ENCODE peak calls at places on chromosomes 6 and 20, in ten cellular contexts. B, K, R, Q, U, S, P, I, Y and D are unnamed samples.

GRCh38 chr6:35736982-35737412 is at the start of gene ARMC12:
- DNase-seq in B (no peak), K (no peak), R (no peak), Q (no peak), U (no peak), S (no peak), P (no peak), I (no peak), Y (no peak), D (peak; percentile 56)

GRCh38 chr6:105886066-105886811 is 199.9 kb upstream of the PRDM1 start:
- DNase-seq in B (no peak), K (no peak), R (no peak), Q (no peak), U (no peak), S (no peak), P (no peak), I (no peak), Y (no peak), D (no peak)

GRCh38 chr6:46421939-46422338 is 69.3 kb downstream of the RCAN2 start:
- DNase-seq in B (no peak), K (no peak), R (no peak), Q (no peak), U (no peak), S (no peak), P (peak; percentile 46), I (no peak), Y (no peak), D (no peak)

GRCh38 chr6:4880373-4880762 is 104.2 kb downstream of the CDYL start:
- DNase-seq in B (peak; percentile 88), K (no peak), R (no peak), Q (no peak), U (no peak), S (no peak), P (no peak), I (no peak), Y (no peak), D (no peak)

GRCh38 chr6:48835421-48835958 is 627.6 kb downstream of the MMUT start:
- DNase-seq in B (peak; percentile 10), K (peak; percentile 40), R (peak; percentile 3), Q (no peak), U (no peak), S (no peak), P (no peak), I (no peak), Y (no peak), D (no peak)

GRCh38 chr6:14478396-14479225 is 361.0 kb downstream of the CD83 start:
- DNase-seq in B (no peak), K (no peak), R (no peak), Q (no peak), U (no peak), S (no peak), P (no peak), I (no peak), Y (no peak), D (no peak)

GRCh38 chr6:1020133-1020532 is 291.8 kb upstream of the FOXQ1 start:
- DNase-seq in B (no peak), K (no peak), R (no peak), Q (no peak), U (no peak), S (no peak), P (no peak), I (no peak), Y (no peak), D (no peak)

GRCh38 chr6:140537834-140538680 is 1163.6 kb upstream of the CITED2 start:
- DNase-seq in B (peak; percentile 77), K (peak; percentile 85), R (peak; percentile 100), Q (peak; percentile 87), U (no peak), S (no peak), P (peak; percentile 62), I (no peak), Y (peak; percentile 63), D (no peak)

GRCh38 chr6:44072959-44073611 is 54.2 kb downstream of the MRPL14 start:
- DNase-seq in B (peak; percentile 84), K (peak; percentile 57), R (peak; percentile 75), Q (peak; percentile 63), U (no peak), S (peak; percentile 96), P (peak; percentile 95), I (no peak), Y (peak; percentile 96), D (peak; percentile 94)

GRCh38 chr6:16305246-16305725 is 66.9 kb downstream of the GMPR start:
- DNase-seq in B (no peak), K (no peak), R (no peak), Q (no peak), U (peak; percentile 83), S (no peak), P (no peak), I (no peak), Y (no peak), D (no peak)

GRCh38 chr6:126341126-126341525 is 1.2 kb downstream of the CENPW start:
- DNase-seq in B (no peak), K (no peak), R (no peak), Q (no peak), U (no peak), S (no peak), P (no peak), I (no peak), Y (no peak), D (peak; percentile 7)

GRCh38 chr6:126339796-126340750 is at the start of gene CENPW:
- DNase-seq in B (peak; percentile 88), K (peak; percentile 92), R (peak; percentile 80), Q (peak; percentile 85), U (peak; percentile 48), S (peak; percentile 95), P (peak; percentile 98), I (peak; percentile 81), Y (peak; percentile 97), D (peak; percentile 95)

GRCh38 chr6:126344181-126344580 is 4.3 kb downstream of the CENPW start:
- DNase-seq in B (no peak), K (no peak), R (no peak), Q (no peak), U (no peak), S (no peak), P (no peak), I (no peak), Y (no peak), D (no peak)
- H3K79me2 ChIP-seq in B (peaks cover 53% of the 10 kb centered on the region), K (peaks cover 53% of the 10 kb centered on the region), R (peaks cover 30% of the 10 kb centered on the region), Q (peaks cover 51% of the 10 kb centered on the region), U (peaks cover 28% of the 10 kb centered on the region), S (peaks cover 54% of the 10 kb centered on the region), P (peaks cover 54% of the 10 kb centered on the region), I (peaks cover 74% of the 10 kb centered on the region), Y (peaks cover 19% of the 10 kb centered on the region), D (peaks cover 58% of the 10 kb centered on the region)

GRCh38 chr20:62799873-62800272 is 3.6 kb downstream of the MRGBP start:
- DNase-seq in B (peak; percentile 42), K (no peak), R (no peak), Q (no peak), U (no peak), S (no peak), P (no peak), I (no peak), Y (no peak), D (no peak)

GRCh38 chr20:62800314-62801259 is 4.0 kb upstream of the OGFR start:
- DNase-seq in B (no peak), K (no peak), R (no peak), Q (no peak), U (no peak), S (no peak), P (no peak), I (no peak), Y (no peak), D (no peak)

GRCh38 chr20:62799459-62799858 is 3.2 kb downstream of the MRGBP start:
- DNase-seq in B (no peak), K (no peak), R (no peak), Q (no peak), U (no peak), S (no peak), P (no peak), I (no peak), Y (no peak), D (no peak)

GRCh38 chr20:62802026-62802712 is 2.5 kb upstream of the OGFR start:
- DNase-seq in B (no peak), K (no peak), R (no peak), Q (no peak), U (no peak), S (no peak), P (no peak), I (no peak), Y (no peak), D (no peak)

DNA sequence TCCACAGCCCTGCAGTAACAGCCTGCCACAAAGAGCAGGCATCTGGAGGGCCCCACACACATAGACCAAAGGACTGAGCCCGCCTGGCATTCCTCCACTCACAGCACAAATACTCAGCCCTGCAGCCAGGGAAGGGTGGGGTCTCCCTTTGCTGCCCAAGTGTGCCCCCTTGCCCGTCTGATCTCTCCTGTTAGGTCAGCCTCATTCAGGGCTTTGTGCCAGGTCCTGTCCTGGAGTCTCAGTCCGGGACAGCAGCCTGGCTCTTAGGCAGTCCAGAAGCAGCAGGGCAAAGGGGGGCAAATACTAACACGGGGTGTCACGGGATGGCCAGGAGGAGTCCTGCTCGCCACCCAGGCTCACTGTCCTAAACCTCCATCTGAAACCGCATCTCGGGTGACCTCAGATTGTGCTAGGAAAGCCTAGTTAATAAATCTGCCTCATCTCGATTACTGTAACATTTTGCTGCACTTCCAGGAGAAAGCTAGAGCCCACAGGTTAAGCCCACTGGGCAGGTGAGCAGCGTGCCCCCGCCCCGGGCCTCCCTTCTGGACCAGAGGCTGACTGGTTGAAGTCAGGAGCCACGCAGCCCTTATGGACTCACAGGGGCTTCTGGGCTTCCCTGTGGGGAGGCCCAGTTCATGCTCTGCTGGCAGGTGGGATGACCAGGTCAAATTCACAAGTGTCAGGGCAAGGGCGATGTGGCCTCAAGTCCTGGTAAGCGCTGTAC is 3.2 kb upstream of the OGFR start:
- DNase-seq in B (no peak), K (no peak), R (no peak), Q (no peak), U (no peak), S (no peak), P (no peak), I (no peak), Y (no peak), D (no peak)
- H2AFZ ChIP-seq in B (no peak overlapping the region), K (no peak overlapping the region), R (no peak overlapping the region), Q (no peak overlapping the region), U (no peak overlapping the region), S (no peak overlapping the region), P (no peak overlapping the region), I (no peak overlapping the region), Y (no peak overlapping the region), D (no peak overlapping the region)

GRCh38 chr20:48805286-48805685 is 22.5 kb downstream of the PREX1 start:
- DNase-seq in B (no peak), K (no peak), R (no peak), Q (no peak), U (no peak), S (no peak), P (no peak), I (no peak), Y (no peak), D (no peak)
- H3K79me2 ChIP-seq in B (no peaks in the 10 kb centered on the region), K (peaks cover 100% of the 10 kb centered on the region), R (no peaks in the 10 kb centered on the region), Q (no peaks in the 10 kb centered on the region), U (peaks cover 98% of the 10 kb centered on the region), S (no peaks in the 10 kb centered on the region), P (no peaks in the 10 kb centered on the region), I (no peaks in the 10 kb centered on the region), Y (no peaks in the 10 kb centered on the region), D (no peaks in the 10 kb centered on the region)

GRCh38 chr20:9021699-9022098 is 47.2 kb upstream of the PLCB4 start:
- DNase-seq in B (peak; percentile 16), K (no peak), R (peak; percentile 21), Q (peak; percentile 49), U (no peak), S (no peak), P (peak; percentile 57), I (no peak), Y (peak; percentile 5), D (no peak)
- H2AFZ ChIP-seq in B (no peak overlapping the region), K (no peak overlapping the region), R (no peak overlapping the region), Q (no peak overlapping the region), U (no peak overlapping the region), S (no peak overlapping the region), P (no peak overlapping the region), I (no peak overlapping the region), Y (no peak overlapping the region), D (no peak overlapping the region)